ENCODE peak calls at places on chromosomes 2 and 18, in six cellular contexts. One of them, this sample, is unnamed.

GRCh38 chr2:147463881-147464520 is 380.8 kb upstream of the ACVR2A start:
- DNase-seq in cardiac muscle cell: no peak
- DNase-seq in aorta: no peak
- DNase-seq in CD8-positive, alpha-beta T cell: no peak
- DNase-seq in pancreas: peak; percentile 24
- DNase-seq in heart right ventricle: no peak
- DNase-seq in this sample: no peak

GRCh38 chr2:199985625-199986207 is 30.3 kb downstream of the MAIP1 start:
- DNase-seq in cardiac muscle cell: peak; percentile 60
- DNase-seq in CD8-positive, alpha-beta T cell: peak; percentile 17
- DNase-seq in aorta: peak; percentile 59
- DNase-seq in pancreas: peak; percentile 74
- DNase-seq in heart right ventricle: peak; percentile 17
- DNase-seq in this sample: peak; percentile 36

GRCh38 chr2:138028538-138028937 is 64.3 kb downstream of the HNMT start:
- DNase-seq in pancreas: no peak
- DNase-seq in cardiac muscle cell: no peak
- DNase-seq in CD8-positive, alpha-beta T cell: no peak
- DNase-seq in heart right ventricle: no peak
- DNase-seq in aorta: no peak
- DNase-seq in this sample: no peak

GRCh38 chr2:189287982-189288494 is 108.5 kb upstream of the COL5A2 start:
- DNase-seq in aorta: no peak
- DNase-seq in heart right ventricle: no peak
- DNase-seq in CD8-positive, alpha-beta T cell: no peak
- DNase-seq in pancreas: no peak
- DNase-seq in cardiac muscle cell: peak; percentile 69
- DNase-seq in this sample: no peak

GRCh38 chr18:9737814-9738160 is 29.7 kb downstream of the RAB31 start:
- DNase-seq in pancreas: peak; percentile 36
- DNase-seq in aorta: no peak
- DNase-seq in CD8-positive, alpha-beta T cell: no peak
- DNase-seq in cardiac muscle cell: no peak
- DNase-seq in heart right ventricle: no peak
- DNase-seq in this sample: peak; percentile 26

GRCh38 chr2:111905990-111906735 is 7.8 kb downstream of the MERTK start:
- DNase-seq in heart right ventricle: no peak
- DNase-seq in CD8-positive, alpha-beta T cell: no peak
- DNase-seq in aorta: no peak
- DNase-seq in pancreas: no peak
- DNase-seq in cardiac muscle cell: no peak
- DNase-seq in this sample: peak; percentile 25

GRCh38 chr2:19579466-19579865 is 221.0 kb upstream of the OSR1 start:
- DNase-seq in pancreas: no peak
- DNase-seq in cardiac muscle cell: no peak
- DNase-seq in CD8-positive, alpha-beta T cell: no peak
- DNase-seq in heart right ventricle: no peak
- DNase-seq in aorta: no peak
- DNase-seq in this sample: no peak

GRCh38 chr2:12826781-12827180 is 110.0 kb downstream of the TRIB2 start:
- DNase-seq in cardiac muscle cell: no peak
- DNase-seq in heart right ventricle: no peak
- DNase-seq in CD8-positive, alpha-beta T cell: no peak
- DNase-seq in aorta: no peak
- DNase-seq in pancreas: no peak
- DNase-seq in this sample: no peak

GRCh38 chr2:162085090-162085891 is 11.3 kb upstream of the DPP4 start:
- DNase-seq in heart right ventricle: no peak
- DNase-seq in pancreas: no peak
- DNase-seq in cardiac muscle cell: no peak
- DNase-seq in aorta: no peak
- DNase-seq in CD8-positive, alpha-beta T cell: no peak
- DNase-seq in this sample: no peak

GRCh38 chr2:17976871-17977746 is 98.6 kb downstream of the KCNS3 start:
- DNase-seq in CD8-positive, alpha-beta T cell: no peak
- DNase-seq in pancreas: no peak
- DNase-seq in cardiac muscle cell: no peak
- DNase-seq in heart right ventricle: no peak
- DNase-seq in aorta: peak; percentile 69
- DNase-seq in this sample: peak; percentile 31

GRCh38 chr18:59623456-59624383 is 73.5 kb downstream of the CCBE1 start:
- DNase-seq in pancreas: no peak
- DNase-seq in aorta: no peak
- DNase-seq in cardiac muscle cell: no peak
- DNase-seq in CD8-positive, alpha-beta T cell: no peak
- DNase-seq in heart right ventricle: no peak
- DNase-seq in this sample: peak; percentile 50

GRCh38 chr2:101617786-101618185 is 79.7 kb upstream of the MAP4K4 start:
- DNase-seq in CD8-positive, alpha-beta T cell: no peak
- DNase-seq in aorta: no peak
- DNase-seq in heart right ventricle: no peak
- DNase-seq in pancreas: no peak
- DNase-seq in cardiac muscle cell: no peak
- DNase-seq in this sample: no peak

GRCh38 chr2:182300603-182301002 is 126.2 kb downstream of the PDE1A start:
- DNase-seq in aorta: no peak
- DNase-seq in heart right ventricle: no peak
- DNase-seq in pancreas: no peak
- DNase-seq in cardiac muscle cell: no peak
- DNase-seq in CD8-positive, alpha-beta T cell: no peak
- DNase-seq in this sample: no peak

GRCh38 chr2:218396688-218397501 is 2.8 kb upstream of the CTDSP1 start:
- DNase-seq in cardiac muscle cell: peak; percentile 67
- DNase-seq in pancreas: peak; percentile 80
- DNase-seq in CD8-positive, alpha-beta T cell: peak; percentile 70
- DNase-seq in heart right ventricle: peak; percentile 82
- DNase-seq in aorta: peak; percentile 91
- DNase-seq in this sample: peak; percentile 76

GRCh38 chr2:186060744-186061143 is 322.1 kb downstream of the FSIP2 start:
- DNase-seq in aorta: no peak
- DNase-seq in cardiac muscle cell: no peak
- DNase-seq in heart right ventricle: no peak
- DNase-seq in CD8-positive, alpha-beta T cell: no peak
- DNase-seq in pancreas: no peak
- DNase-seq in this sample: no peak

GRCh38 chr2:40436093-40436475 is 15.8 kb downstream of the SLC8A1 start:
- DNase-seq in aorta: no peak
- DNase-seq in CD8-positive, alpha-beta T cell: no peak
- DNase-seq in cardiac muscle cell: no peak
- DNase-seq in pancreas: no peak
- DNase-seq in heart right ventricle: no peak
- DNase-seq in this sample: no peak

GRCh38 chr18:10926565-10927194 is 222.7 kb downstream of the PIEZO2 start:
- DNase-seq in cardiac muscle cell: no peak
- DNase-seq in CD8-positive, alpha-beta T cell: no peak
- DNase-seq in pancreas: no peak
- DNase-seq in heart right ventricle: no peak
- DNase-seq in aorta: no peak
- DNase-seq in this sample: no peak

GRCh38 chr2:10079931-10080535 is at the start of gene CYS1:
- DNase-seq in CD8-positive, alpha-beta T cell: no peak
- DNase-seq in aorta: no peak
- DNase-seq in cardiac muscle cell: peak; percentile 52
- DNase-seq in pancreas: peak; percentile 51
- DNase-seq in heart right ventricle: no peak
- DNase-seq in this sample: no peak

GRCh38 chr2:19746611-19747309 is 155.0 kb downstream of the TTC32 start:
- DNase-seq in cardiac muscle cell: peak; percentile 70
- DNase-seq in pancreas: no peak
- DNase-seq in heart right ventricle: peak; percentile 27
- DNase-seq in aorta: no peak
- DNase-seq in CD8-positive, alpha-beta T cell: no peak
- DNase-seq in this sample: no peak

GRCh38 chr2:68879296-68879695 is 8.1 kb upstream of the BMP10 start:
- DNase-seq in cardiac muscle cell: peak; percentile 29
- DNase-seq in pancreas: no peak
- DNase-seq in aorta: no peak
- DNase-seq in heart right ventricle: no peak
- DNase-seq in CD8-positive, alpha-beta T cell: no peak
- DNase-seq in this sample: no peak

GRCh38 chr18:78092901-78093300 is 843.3 kb downstream of the GALR1 start:
- DNase-seq in cardiac muscle cell: no peak
- DNase-seq in aorta: no peak
- DNase-seq in CD8-positive, alpha-beta T cell: no peak
- DNase-seq in heart right ventricle: no peak
- DNase-seq in pancreas: no peak
- DNase-seq in this sample: no peak

GRCh38 chr2:63821396-63821795 is 20.3 kb upstream of the UGP2 start:
- DNase-seq in aorta: no peak
- DNase-seq in heart right ventricle: no peak
- DNase-seq in pancreas: no peak
- DNase-seq in cardiac muscle cell: no peak
- DNase-seq in CD8-positive, alpha-beta T cell: no peak
- DNase-seq in this sample: no peak

GRCh38 chr2:63819256-63819655 is 22.4 kb upstream of the UGP2 start:
- DNase-seq in aorta: no peak
- DNase-seq in pancreas: no peak
- DNase-seq in cardiac muscle cell: no peak
- DNase-seq in CD8-positive, alpha-beta T cell: no peak
- DNase-seq in heart right ventricle: no peak
- DNase-seq in this sample: no peak

GRCh38 chr2:63819765-63820717 is 21.7 kb upstream of the UGP2 start:
- DNase-seq in heart right ventricle: no peak
- DNase-seq in pancreas: peak; percentile 33
- DNase-seq in CD8-positive, alpha-beta T cell: no peak
- DNase-seq in cardiac muscle cell: no peak
- DNase-seq in aorta: no peak
- DNase-seq in this sample: peak; percentile 70

GRCh38 chr2:63822478-63822877 is 19.2 kb upstream of the UGP2 start:
- DNase-seq in CD8-positive, alpha-beta T cell: no peak
- DNase-seq in aorta: no peak
- DNase-seq in pancreas: no peak
- DNase-seq in cardiac muscle cell: no peak
- DNase-seq in heart right ventricle: no peak
- DNase-seq in this sample: no peak

GRCh38 chr2:63820969-63821368 is 20.7 kb upstream of the UGP2 start:
- DNase-seq in pancreas: no peak
- DNase-seq in CD8-positive, alpha-beta T cell: no peak
- DNase-seq in heart right ventricle: no peak
- DNase-seq in aorta: no peak
- DNase-seq in cardiac muscle cell: no peak
- DNase-seq in this sample: no peak
- H3K4me1 ChIP-seq in pancreas: peaks cover 10% of the 10 kb centered on the region
- H3K4me1 ChIP-seq in CD8-positive, alpha-beta T cell: no peaks in the 10 kb centered on the region
- H3K4me1 ChIP-seq in heart right ventricle: peaks cover 14% of the 10 kb centered on the region
- H3K4me1 ChIP-seq in aorta: peaks cover 5% of the 10 kb centered on the region
- H3K4me1 ChIP-seq in cardiac muscle cell: peaks cover 11% of the 10 kb centered on the region
- H3K4me1 ChIP-seq in this sample: no peaks in the 10 kb centered on the region

GRCh38 chr2:64133354-64133753 is 10.9 kb downstream of the PELI1 start:
- DNase-seq in CD8-positive, alpha-beta T cell: no peak
- DNase-seq in aorta: no peak
- DNase-seq in pancreas: no peak
- DNase-seq in cardiac muscle cell: no peak
- DNase-seq in heart right ventricle: no peak
- DNase-seq in this sample: no peak

GRCh38 chr2:64137567-64137966 is 6.7 kb downstream of the PELI1 start:
- DNase-seq in heart right ventricle: no peak
- DNase-seq in aorta: no peak
- DNase-seq in pancreas: no peak
- DNase-seq in cardiac muscle cell: no peak
- DNase-seq in CD8-positive, alpha-beta T cell: no peak
- DNase-seq in this sample: no peak

GRCh38 chr2:64135421-64135820 is 8.8 kb downstream of the PELI1 start:
- DNase-seq in pancreas: no peak
- DNase-seq in cardiac muscle cell: no peak
- DNase-seq in heart right ventricle: no peak
- DNase-seq in CD8-positive, alpha-beta T cell: no peak
- DNase-seq in aorta: no peak
- DNase-seq in this sample: no peak

GRCh38 chr2:64133828-64134227 is 10.4 kb downstream of the PELI1 start:
- DNase-seq in cardiac muscle cell: no peak
- DNase-seq in CD8-positive, alpha-beta T cell: no peak
- DNase-seq in aorta: no peak
- DNase-seq in heart right ventricle: no peak
- DNase-seq in pancreas: no peak
- DNase-seq in this sample: no peak

GRCh38 chr2:64134813-64135212 is 9.4 kb downstream of the PELI1 start:
- DNase-seq in pancreas: no peak
- DNase-seq in CD8-positive, alpha-beta T cell: no peak
- DNase-seq in cardiac muscle cell: no peak
- DNase-seq in aorta: no peak
- DNase-seq in heart right ventricle: no peak
- DNase-seq in this sample: no peak
- H3K4me1 ChIP-seq in pancreas: peaks cover 12% of the 10 kb centered on the region
- H3K4me1 ChIP-seq in CD8-positive, alpha-beta T cell: peaks cover 34% of the 10 kb centered on the region
- H3K4me1 ChIP-seq in cardiac muscle cell: peaks cover 38% of the 10 kb centered on the region
- H3K4me1 ChIP-seq in aorta: no peaks in the 10 kb centered on the region
- H3K4me1 ChIP-seq in heart right ventricle: peaks cover 19% of the 10 kb centered on the region
- H3K4me1 ChIP-seq in this sample: peaks cover 9% of the 10 kb centered on the region

GRCh38 chr2:43132523-43133301 is 93.7 kb downstream of the ZFP36L2 start:
- DNase-seq in aorta: no peak
- DNase-seq in cardiac muscle cell: no peak
- DNase-seq in pancreas: no peak
- DNase-seq in CD8-positive, alpha-beta T cell: no peak
- DNase-seq in heart right ventricle: no peak
- DNase-seq in this sample: no peak
- H3K4me1 ChIP-seq in aorta: no peaks in the 10 kb centered on the region
- H3K4me1 ChIP-seq in cardiac muscle cell: peaks cover 8% of the 10 kb centered on the region
- H3K4me1 ChIP-seq in pancreas: no peaks in the 10 kb centered on the region
- H3K4me1 ChIP-seq in CD8-positive, alpha-beta T cell: peaks cover 97% of the 10 kb centered on the region
- H3K4me1 ChIP-seq in heart right ventricle: peaks cover 37% of the 10 kb centered on the region
- H3K4me1 ChIP-seq in this sample: no peaks in the 10 kb centered on the region

GRCh38 chr2:109268916-109269315 is 139.9 kb downstream of the SH3RF3 start:
- DNase-seq in cardiac muscle cell: no peak
- DNase-seq in CD8-positive, alpha-beta T cell: no peak
- DNase-seq in heart right ventricle: no peak
- DNase-seq in pancreas: no peak
- DNase-seq in aorta: no peak
- DNase-seq in this sample: no peak
- H3K4me1 ChIP-seq in cardiac muscle cell: no peaks in the 10 kb centered on the region
- H3K4me1 ChIP-seq in CD8-positive, alpha-beta T cell: no peaks in the 10 kb centered on the region
- H3K4me1 ChIP-seq in heart right ventricle: peaks cover 25% of the 10 kb centered on the region
- H3K4me1 ChIP-seq in pancreas: no peaks in the 10 kb centered on the region
- H3K4me1 ChIP-seq in aorta: no peaks in the 10 kb centered on the region
- H3K4me1 ChIP-seq in this sample: no peaks in the 10 kb centered on the region

GRCh38 chr18:13216092-13216582 is 2.4 kb upstream of the LDLRAD4 start:
- DNase-seq in aorta: peak; percentile 88
- DNase-seq in pancreas: peak; percentile 55
- DNase-seq in heart right ventricle: peak; percentile 64
- DNase-seq in cardiac muscle cell: peak; percentile 78
- DNase-seq in CD8-positive, alpha-beta T cell: peak; percentile 24
- DNase-seq in this sample: peak; percentile 65

GRCh38 chr18:13213036-13213795 is 5.3 kb upstream of the LDLRAD4 start:
- DNase-seq in heart right ventricle: no peak
- DNase-seq in CD8-positive, alpha-beta T cell: no peak
- DNase-seq in cardiac muscle cell: no peak
- DNase-seq in pancreas: no peak
- DNase-seq in aorta: no peak
- DNase-seq in this sample: no peak

GRCh38 chr18:13216732-13217465 is 1.7 kb upstream of the LDLRAD4 start:
- DNase-seq in heart right ventricle: peak; percentile 67
- DNase-seq in CD8-positive, alpha-beta T cell: peak; percentile 25
- DNase-seq in pancreas: no peak
- DNase-seq in cardiac muscle cell: peak; percentile 71
- DNase-seq in aorta: peak; percentile 73
- DNase-seq in this sample: peak; percentile 61

GRCh38 chr18:13207274-13207673 is 11.3 kb upstream of the LDLRAD4 start:
- DNase-seq in CD8-positive, alpha-beta T cell: no peak
- DNase-seq in aorta: no peak
- DNase-seq in pancreas: no peak
- DNase-seq in cardiac muscle cell: no peak
- DNase-seq in heart right ventricle: no peak
- DNase-seq in this sample: no peak

GRCh38 chr18:13211537-13211936 is 7.0 kb upstream of the LDLRAD4 start:
- DNase-seq in CD8-positive, alpha-beta T cell: no peak
- DNase-seq in aorta: no peak
- DNase-seq in heart right ventricle: no peak
- DNase-seq in cardiac muscle cell: no peak
- DNase-seq in pancreas: no peak
- DNase-seq in this sample: no peak
- H3K4me1 ChIP-seq in CD8-positive, alpha-beta T cell: peaks cover 4% of the 10 kb centered on the region
- H3K4me1 ChIP-seq in aorta: no peaks in the 10 kb centered on the region
- H3K4me1 ChIP-seq in heart right ventricle: peaks cover 4% of the 10 kb centered on the region
- H3K4me1 ChIP-seq in cardiac muscle cell: no peaks in the 10 kb centered on the region
- H3K4me1 ChIP-seq in pancreas: no peaks in the 10 kb centered on the region
- H3K4me1 ChIP-seq in this sample: no peaks in the 10 kb centered on the region